ENCODE peak calls at places on chromosomes 11 and 22, in eight cellular contexts. C, K, T, G, B, Q, A and Z are unnamed samples.

GRCh38 chr22:32112380-32112779 is 46.7 kb downstream of the C22orf42 start:
- DNase-seq in G (no peak), C (no peak), Q (no peak), A (no peak), T (no peak), K (no peak), B (no peak), Z (no peak)

GRCh38 chr11:76277298-76278175 is 71.2 kb upstream of the WNT11 start:
- DNase-seq in T (no peak), C (no peak), G (no peak), Q (no peak), A (no peak), K (no peak), B (no peak), Z (no peak)

GRCh38 chr11:8832571-8833260 is 78.3 kb upstream of the AKIP1 start:
- DNase-seq in K (no peak), T (peak), B (no peak), A (no peak), Q (peak), G (peak), C (no peak), Z (no peak)

GRCh38 chr11:16969010-16970004 is 44.9 kb downstream of the PLEKHA7 start:
- DNase-seq in T (no peak), A (no peak), Q (no peak), C (no peak), B (no peak), G (no peak), K (no peak), Z (no peak)

GRCh38 chr11:112277029-112277428 is 16.4 kb upstream of the PLET1 start:
- DNase-seq in B (no peak), A (no peak), T (no peak), K (no peak), C (no peak), Q (no peak), G (no peak), Z (no peak)

GRCh38 chr11:79458712-79459111 is 17.9 kb upstream of the TENM4 start:
- DNase-seq in A (no peak), B (no peak), T (no peak), G (no peak), Q (no peak), K (no peak), C (no peak), Z (no peak)

GRCh38 chr11:44563716-44564115 is 1.7 kb upstream of the CD82 start:
- DNase-seq in A (no peak), T (peak), Q (no peak), K (no peak), B (no peak), C (no peak), G (no peak), Z (no peak)

GRCh38 chr11:12330491-12331231 is 46.7 kb upstream of the PARVA start:
- DNase-seq in B (no peak), C (no peak), Q (no peak), G (no peak), A (no peak), T (peak), K (no peak), Z (no peak)

GRCh38 chr11:14411818-14412217 is 52.8 kb upstream of the RRAS2 start:
- DNase-seq in K (no peak), A (peak), Q (no peak), C (no peak), G (no peak), T (peak), B (no peak), Z (no peak)

GRCh38 chr11:81644239-81644840 is 1089.3 kb downstream of the FAM181B start:
- DNase-seq in G (no peak), T (peak), K (peak), B (no peak), C (no peak), Q (no peak), A (peak), Z (no peak)

GRCh38 chr11:78905756-78906155 is 331.1 kb upstream of the NARS2 start:
- DNase-seq in G (no peak), C (no peak), K (no peak), Q (no peak), B (no peak), T (no peak), A (no peak), Z (no peak)

GRCh38 chr22:26671317-26672059 is 14.1 kb downstream of the MIAT start:
- DNase-seq in C (no peak), Q (peak), B (peak), T (no peak), K (no peak), A (peak), G (peak), Z (peak)

GRCh38 chr11:78214331-78215194 is 25.8 kb downstream of the USP35 start:
- DNase-seq in C (no peak), A (no peak), K (no peak), Q (peak), T (no peak), G (no peak), B (no peak), Z (no peak)

GRCh38 chr11:134361241-134361640 is 29.5 kb downstream of the GLB1L2 start:
- DNase-seq in Q (no peak), B (no peak), K (no peak), G (no peak), T (no peak), C (no peak), A (no peak), Z (no peak)

GRCh38 chr11:122235615-122236014 is 119.6 kb upstream of the BLID start:
- DNase-seq in A (peak), T (peak), B (no peak), K (no peak), C (no peak), Q (no peak), G (peak), Z (no peak)

GRCh38 chr11:30165652-30166051 is 65.2 kb upstream of the FSHB start:
- DNase-seq in T (no peak), B (no peak), Q (peak), C (no peak), G (no peak), A (peak), K (no peak), Z (no peak)

GRCh38 chr22:44795701-44796630 is 43.6 kb downstream of the ARHGAP8 start:
- DNase-seq in K (no peak), G (no peak), B (no peak), C (no peak), Q (no peak), T (no peak), A (no peak), Z (no peak)

DNA sequence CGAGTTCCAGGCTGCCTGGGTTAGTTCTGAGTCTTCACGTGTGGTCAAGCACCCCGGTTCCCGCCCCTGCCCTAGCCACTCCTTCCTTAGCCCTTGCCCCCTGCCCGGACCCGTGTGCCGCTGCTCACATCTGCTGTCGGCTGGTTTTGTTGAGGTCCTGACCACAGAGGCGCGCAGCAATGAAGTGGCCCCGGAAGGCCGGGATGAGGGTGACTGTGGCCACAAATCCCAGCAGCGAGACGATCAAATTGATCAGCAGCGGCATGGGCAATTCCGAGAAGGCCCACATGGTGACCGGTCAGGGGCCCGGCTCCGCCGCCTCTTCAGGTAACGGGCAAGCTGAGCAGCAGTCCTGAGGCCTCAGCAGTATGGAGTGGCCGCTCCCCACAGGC is 290 bp downstream of the DPAGT1 start:
- DNase-seq in T (no peak), Q (no peak), B (peak), K (no peak), G (no peak), A (no peak), C (no peak), Z (no peak)
- TF ChIP-seq CTCF in T (no peak), Q (no peak), B (no peak), K (peak), G (no peak), A (no peak), C (no peak), Z (no peak)

GRCh38 chr11:91104237-91104636 is 881.4 kb upstream of the CHORDC1 start:
- DNase-seq in B (no peak), T (peak), Q (no peak), C (no peak), G (no peak), A (no peak), K (peak), Z (no peak)
- H3K27ac ChIP-seq in B (no peak), T (no peak), Q (no peak), C (no peak), G (no peak), A (no peak), K (no peak), Z (no peak)

GRCh38 chr11:65863889-65864757 is 3.9 kb downstream of the MUS81 start:
- DNase-seq in T (no peak), K (no peak), G (peak), Q (no peak), C (no peak), B (no peak), A (no peak), Z (no peak)
- TF ChIP-seq POLR2A in T (no peak), K (no peak), G (no peak), Q (no peak), C (no peak), B (no peak), A (no peak), Z (no peak)

GRCh38 chr22:29217827-29218757 is 12.4 kb downstream of the EMID1 start:
- DNase-seq in C (no peak), B (no peak), G (peak), K (no peak), T (no peak), A (no peak), Q (no peak), Z (no peak)

GRCh38 chr22:29218758-29219408 is 13.2 kb downstream of the EMID1 start:
- DNase-seq in B (no peak), C (no peak), Q (no peak), G (peak), A (no peak), K (no peak), T (no peak), Z (no peak)

GRCh38 chr22:29216011-29216872 is 10.5 kb downstream of the EMID1 start:
- DNase-seq in A (no peak), C (no peak), K (no peak), T (no peak), G (no peak), B (no peak), Q (no peak), Z (no peak)

GRCh38 chr22:29215012-29215860 is 9.5 kb downstream of the EMID1 start:
- DNase-seq in K (no peak), B (no peak), A (no peak), Q (no peak), T (no peak), C (no peak), G (no peak), Z (no peak)

GRCh38 chr22:29216873-29217666 is 11.4 kb downstream of the EMID1 start:
- DNase-seq in Q (no peak), K (no peak), C (no peak), B (no peak), A (peak), T (peak), G (peak), Z (peak)
- TF ChIP-seq CTCF in Q (no peak), K (no peak), C (no peak), B (no peak), A (no peak), T (no peak), G (no peak), Z (no peak)

GRCh38 chr22:24144056-24144455 is 37.2 kb upstream of the SUSD2 start:
- DNase-seq in K (no peak), T (no peak), Q (no peak), B (no peak), G (no peak), A (no peak), C (no peak), Z (no peak)
- H3K27ac ChIP-seq in K (no peak), T (no peak), Q (peak), B (no peak), G (peak), A (peak), C (no peak), Z (no peak)

GRCh38 chr11:118928108-118928869 is 2.6 kb upstream of the BCL9L start:
- DNase-seq in G (peak), T (peak), A (peak), Q (peak), B (peak), K (peak), C (no peak), Z (peak)

GRCh38 chr11:118929496-118930151 is 3.9 kb upstream of the BCL9L start:
- DNase-seq in G (peak), T (peak), K (peak), C (no peak), A (peak), B (peak), Q (peak), Z (peak)

GRCh38 chr11:118931576-118931975 is 5.8 kb upstream of the BCL9L start:
- DNase-seq in T (no peak), B (no peak), C (no peak), Q (no peak), G (no peak), K (no peak), A (no peak), Z (no peak)

GRCh38 chr11:118928870-118929495 is 3.3 kb upstream of the BCL9L start:
- DNase-seq in A (peak), Q (no peak), K (peak), B (no peak), C (no peak), T (peak), G (no peak), Z (peak)

GRCh38 chr11:118930152-118930712 is 4.5 kb upstream of the BCL9L start:
- DNase-seq in K (peak), A (peak), B (peak), G (peak), C (peak), T (peak), Q (peak), Z (peak)
- TF ChIP-seq POLR2A in K (no peak), A (no peak), B (peak), G (no peak), C (no peak), T (no peak), Q (no peak), Z (no peak)

DNA sequence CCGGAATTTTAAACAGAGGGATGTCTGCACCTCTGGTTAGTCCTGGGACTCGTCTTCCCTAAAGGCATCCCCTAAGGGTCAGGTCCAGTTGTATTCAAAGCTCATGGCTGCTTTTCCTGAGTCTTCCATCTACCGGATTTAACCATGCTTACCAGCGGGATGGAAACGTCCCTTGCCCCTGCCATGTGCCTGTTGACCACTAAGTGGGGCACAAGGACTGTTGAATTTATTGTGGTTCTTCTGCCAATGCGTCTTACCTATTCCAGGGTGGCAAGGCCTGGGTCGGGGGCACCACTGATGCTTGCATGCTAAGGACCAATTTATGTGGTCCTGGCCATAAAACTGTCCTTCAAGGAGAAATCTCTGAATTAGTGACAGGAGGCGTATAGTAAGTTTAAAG is 25.6 kb downstream of the ANKRD42 start:
- DNase-seq in A (no peak), T (no peak), B (no peak), C (no peak), G (no peak), K (no peak), Q (no peak), Z (no peak)
- TF ChIP-seq CTCF in A (peak), T (peak), B (no peak), C (peak), G (no peak), K (no peak), Q (no peak), Z (no peak)